ENCODE peak calls at places on chromosomes 1 and 21, in eight cellular contexts. J, M, S, G, W, H, U and T are unnamed samples.
A peak's percentile ranks its signal among the peaks of the same experiment; 100 is the strongest.

GRCh38 chr1:201127755-201128455 is 921 bp upstream of the ASCL5 start:
- DNase-seq in W (no peak), J (no peak), G (no peak), M (peak; percentile 63), S (no peak), H (no peak), U (no peak), T (no peak)

GRCh38 chr1:185170291-185170848 is 13.4 kb downstream of the SWT1 start:
- DNase-seq in M (peak; percentile 67), H (peak; percentile 75), U (peak; percentile 76), J (no peak), S (peak; percentile 60), G (no peak), W (peak; percentile 51), T (peak; percentile 71)

GRCh38 chr1:112703706-112704105 is 3.2 kb downstream of the RHOC start:
- DNase-seq in U (no peak), M (no peak), S (no peak), H (no peak), J (no peak), G (no peak), W (no peak), T (no peak)

GRCh38 chr1:109531826-109532364 is 7.8 kb upstream of the GPR61 start:
- DNase-seq in M (no peak), G (no peak), W (no peak), S (no peak), U (no peak), J (no peak), H (no peak), T (no peak)

GRCh38 chr1:162026906-162027305 is 3.2 kb upstream of the OLFML2B start:
- DNase-seq in J (no peak), S (no peak), U (no peak), W (no peak), M (no peak), H (no peak), G (no peak), T (no peak)

GRCh38 chr1:236058141-236058626 is 6.7 kb downstream of the NID1 start:
- DNase-seq in U (no peak), H (no peak), W (no peak), G (no peak), M (peak; percentile 57), J (no peak), S (no peak), T (no peak)

GRCh38 chr1:111669268-111669667 is 49.7 kb downstream of the RAP1A start:
- DNase-seq in W (no peak), H (no peak), U (no peak), S (no peak), G (no peak), J (no peak), M (peak; percentile 45), T (no peak)

GRCh38 chr21:9837946-9838801 is 683.2 kb upstream of the TPTE start:
- DNase-seq in J (no peak), W (no peak), M (no peak), H (no peak), S (no peak), U (no peak), G (no peak), T (no peak)

GRCh38 chr1:21294266-21295058 is 4.2 kb upstream of the ECE1 start:
- DNase-seq in G (peak; percentile 85), H (no peak), S (no peak), M (no peak), J (peak; percentile 80), W (peak; percentile 98), U (peak; percentile 96), T (no peak)

GRCh38 chr1:196680107-196680506 is 28.3 kb downstream of the CFH start:
- DNase-seq in H (no peak), G (no peak), M (peak; percentile 60), S (no peak), J (no peak), W (no peak), U (no peak), T (no peak)

GRCh38 chr1:38030596-38031512 is 15.7 kb downstream of the POU3F1 start:
- DNase-seq in S (no peak), U (no peak), M (no peak), G (no peak), H (no peak), J (no peak), W (no peak), T (no peak)

GRCh38 chr21:39552856-39553255 is 59.9 kb upstream of the B3GALT5 start:
- DNase-seq in S (no peak), M (no peak), U (no peak), G (no peak), J (no peak), H (no peak), W (no peak), T (no peak)

GRCh38 chr1:211650922-211651303 is 24.5 kb downstream of the NEK2 start:
- DNase-seq in W (no peak), G (no peak), J (no peak), U (no peak), S (no peak), H (no peak), M (no peak), T (no peak)

GRCh38 chr1:192153276-192153675 is 5.0 kb upstream of the RGS18 start:
- DNase-seq in H (no peak), W (no peak), S (no peak), U (no peak), G (no peak), J (no peak), M (peak; percentile 83), T (no peak)

GRCh38 chr21:38954450-38955059 is 148.8 kb downstream of the ETS2 start:
- DNase-seq in S (no peak), U (no peak), J (peak; percentile 39), G (no peak), W (no peak), H (no peak), M (no peak), T (no peak)

GRCh38 chr1:218345673-218346390 is 696 bp downstream of the TGFB2 start:
- DNase-seq in J (peak; percentile 25), U (peak; percentile 77), H (no peak), W (peak; percentile 39), M (peak; percentile 70), G (peak; percentile 51), S (peak; percentile 83), T (peak; percentile 66)

GRCh38 chr1:2080884-2081283 is 30.7 kb downstream of the PRKCZ start:
- DNase-seq in U (no peak), G (no peak), H (no peak), M (no peak), S (no peak), W (no peak), J (no peak), T (no peak)
- H3K4me1 ChIP-seq in U (no peaks in the 10 kb centered on the region), G (no peaks in the 10 kb centered on the region), H (no peaks in the 10 kb centered on the region), M (no peaks in the 10 kb centered on the region), S (no peaks in the 10 kb centered on the region), W (no peaks in the 10 kb centered on the region), J (no peaks in the 10 kb centered on the region), T (no peaks in the 10 kb centered on the region)

GRCh38 chr1:202624088-202624780 is 86.0 kb downstream of the SYT2 start:
- DNase-seq in J (no peak), U (no peak), S (no peak), H (no peak), G (no peak), M (no peak), W (no peak), T (peak; percentile 8)
- H3K4me1 ChIP-seq in J (peaks cover 5% of the 10 kb centered on the region), U (peaks cover 17% of the 10 kb centered on the region), S (peaks cover 17% of the 10 kb centered on the region), H (peaks cover 17% of the 10 kb centered on the region), G (no peaks in the 10 kb centered on the region), M (peaks cover 7% of the 10 kb centered on the region), W (peaks cover 37% of the 10 kb centered on the region), T (no peaks in the 10 kb centered on the region)

DNA sequence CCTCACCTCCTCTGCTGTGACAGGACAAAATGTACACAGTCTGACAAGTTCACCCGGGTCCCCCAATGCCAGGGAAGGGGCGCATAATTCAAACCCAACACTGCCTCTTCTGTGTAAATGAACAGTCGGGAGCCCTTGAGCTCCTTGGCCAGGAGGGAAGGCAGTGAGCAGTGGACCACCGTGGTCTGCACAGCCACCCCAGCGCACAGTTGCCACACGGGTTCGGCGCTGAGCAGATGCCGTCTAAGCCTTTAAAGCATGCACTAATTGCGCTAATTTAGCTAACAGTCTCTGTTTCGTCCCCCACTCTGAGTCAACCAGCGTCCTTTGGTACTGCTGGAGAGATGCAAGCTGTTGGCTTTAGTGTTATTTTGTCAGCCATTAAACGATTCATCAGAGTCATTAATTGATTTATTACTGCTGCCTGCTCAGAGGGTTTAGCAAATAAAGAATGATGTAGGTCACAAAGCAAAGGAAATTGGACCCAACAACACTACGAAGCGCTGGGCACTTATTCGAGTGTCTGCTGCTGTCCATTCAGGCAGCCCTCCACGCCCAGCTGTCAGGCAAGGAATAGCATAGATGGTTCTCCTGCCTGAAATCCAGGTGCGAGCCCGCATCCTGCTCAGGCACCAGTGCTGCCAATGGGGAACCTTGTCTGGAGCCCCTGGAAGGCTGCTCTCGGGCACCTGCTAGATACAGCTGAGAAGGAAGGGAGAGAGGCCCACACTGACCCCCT is 91.5 kb downstream of the MRPL37 start:
- DNase-seq in G (no peak), U (no peak), H (no peak), M (no peak), S (no peak), J (no peak), W (no peak), T (no peak)
- H3K4me1 ChIP-seq in G (no peaks in the 10 kb centered on the region), U (peaks cover 10% of the 10 kb centered on the region), H (peaks cover 51% of the 10 kb centered on the region), M (peaks cover 40% of the 10 kb centered on the region), S (peaks cover 16% of the 10 kb centered on the region), J (peaks cover 50% of the 10 kb centered on the region), W (peaks cover 64% of the 10 kb centered on the region), T (peaks cover 8% of the 10 kb centered on the region)

GRCh38 chr21:34846601-34847112 is 177.9 kb downstream of the CLIC6 start:
- DNase-seq in H (no peak), S (peak; percentile 50), U (no peak), J (peak; percentile 40), W (no peak), M (peak; percentile 89), G (peak; percentile 92), T (no peak)

GRCh38 chr21:34844924-34845238 is 176.1 kb downstream of the CLIC6 start:
- DNase-seq in W (no peak), M (no peak), U (peak; percentile 55), J (no peak), G (no peak), S (no peak), H (no peak), T (no peak)

GRCh38 chr21:34846214-34846575 is 177.4 kb downstream of the CLIC6 start:
- DNase-seq in M (no peak), S (no peak), H (no peak), G (no peak), J (no peak), W (no peak), U (no peak), T (no peak)

GRCh38 chr21:34844033-34844923 is 175.5 kb downstream of the CLIC6 start:
- DNase-seq in J (peak; percentile 39), W (no peak), M (peak; percentile 71), G (no peak), S (no peak), H (no peak), U (no peak), T (no peak)

DNA sequence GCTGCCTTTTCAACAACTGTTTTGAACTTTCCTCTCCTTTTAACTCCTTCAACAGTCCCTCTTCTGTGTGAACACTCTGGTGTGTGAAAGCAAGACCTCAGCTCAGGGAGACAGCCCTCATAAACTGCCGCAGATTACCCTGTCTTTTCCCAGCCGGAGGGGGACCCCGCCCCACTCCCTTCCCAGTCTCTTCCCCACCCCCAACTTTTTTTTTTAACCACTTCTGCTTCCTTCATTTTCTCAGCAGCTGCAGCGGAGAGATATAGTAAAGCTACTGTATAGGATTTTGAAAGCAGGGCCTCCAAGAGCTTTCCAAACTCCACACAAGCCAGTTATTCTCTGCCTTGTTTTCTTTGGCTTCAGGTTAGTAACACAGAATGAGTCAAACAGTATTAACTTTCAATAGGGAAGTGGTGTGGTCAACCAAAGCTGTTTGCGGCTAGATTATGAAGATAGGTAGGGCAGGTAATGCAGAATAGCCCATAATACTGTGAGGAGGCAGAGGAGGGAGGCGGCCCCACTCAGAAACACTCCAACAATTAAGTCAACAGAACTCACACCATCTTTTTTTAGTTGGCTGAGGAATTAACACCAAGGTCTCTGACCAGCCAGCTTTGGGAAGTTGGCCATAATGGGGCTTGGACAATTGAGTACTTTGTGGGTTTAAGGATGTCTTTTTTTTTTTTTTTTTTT is 176.9 kb downstream of the CLIC6 start:
- DNase-seq in W (peak; percentile 56), G (peak; percentile 94), H (no peak), S (no peak), U (peak; percentile 97), M (peak; percentile 90), J (peak; percentile 53), T (no peak)
- H3K4me1 ChIP-seq in W (peaks cover 41% of the 10 kb centered on the region), G (peaks cover 69% of the 10 kb centered on the region), H (peaks cover 15% of the 10 kb centered on the region), S (peaks cover 45% of the 10 kb centered on the region), U (peaks cover 33% of the 10 kb centered on the region), M (peaks cover 37% of the 10 kb centered on the region), J (peaks cover 29% of the 10 kb centered on the region), T (no peaks in the 10 kb centered on the region)